ENCODE peak calls at places on chromosomes 12 and 14, in four cellular contexts. A is activated CD8-positive, alpha-beta T cell treated with anti-CD3 and anti-CD28 coated beads for 36 hours; J is neural crest cell; W is left ventricle myocardium inferior. X is an unnamed sample.

GRCh38 chr14:24483604-24484252 is 24.3 kb downstream of the CMA1 start:
- DNase-seq in A (no peak), J (no peak), W (no peak), X (no peak)

GRCh38 chr14:43894534-43894933 is 612.5 kb downstream of the FSCB start:
- DNase-seq in W (no peak), A (no peak), J (no peak), X (no peak)

GRCh38 chr12:62692884-62693283 is 226.3 kb downstream of the MON2 start:
- DNase-seq in W (no peak), J (no peak), A (no peak), X (no peak)

GRCh38 chr12:31524791-31525495 is 66.0 kb downstream of the DENND5B start:
- DNase-seq in W (no peak), A (no peak), J (no peak), X (no peak)

GRCh38 chr14:76844223-76844622 is 18.0 kb downstream of the LRRC74A start:
- DNase-seq in J (no peak), A (peak), W (peak), X (peak)

GRCh38 chr14:91356218-91356763 is 61.3 kb downstream of the CCDC88C start:
- DNase-seq in J (no peak), W (no peak), A (peak), X (no peak)

GRCh38 chr14:56297449-56297848 is 179.2 kb downstream of the PELI2 start:
- DNase-seq in A (no peak), W (no peak), J (no peak), X (no peak)

GRCh38 chr12:107477946-107478610 is 207.5 kb upstream of the PWP1 start:
- DNase-seq in J (no peak), W (no peak), A (no peak), X (no peak)

GRCh38 chr14:96486705-96487104 is 15.5 kb upstream of the PAPOLA start:
- DNase-seq in W (no peak), J (no peak), A (no peak), X (no peak)

GRCh38 chr12:65853489-65854157 is 29.3 kb downstream of the HMGA2 start:
- DNase-seq in W (no peak), A (no peak), J (no peak), X (no peak)

GRCh38 chr14:88934231-88934898 is 109.9 kb downstream of the TTC8 start:
- DNase-seq in A (no peak), W (no peak), J (no peak), X (no peak)

GRCh38 chr14:53231166-53231565 is 78.0 kb upstream of the DDHD1 start:
- DNase-seq in W (no peak), A (no peak), J (no peak), X (no peak)
- TF ChIP-seq CTCF in W (no peak), A (no peak), J (no peak), X (no peak)

DNA sequence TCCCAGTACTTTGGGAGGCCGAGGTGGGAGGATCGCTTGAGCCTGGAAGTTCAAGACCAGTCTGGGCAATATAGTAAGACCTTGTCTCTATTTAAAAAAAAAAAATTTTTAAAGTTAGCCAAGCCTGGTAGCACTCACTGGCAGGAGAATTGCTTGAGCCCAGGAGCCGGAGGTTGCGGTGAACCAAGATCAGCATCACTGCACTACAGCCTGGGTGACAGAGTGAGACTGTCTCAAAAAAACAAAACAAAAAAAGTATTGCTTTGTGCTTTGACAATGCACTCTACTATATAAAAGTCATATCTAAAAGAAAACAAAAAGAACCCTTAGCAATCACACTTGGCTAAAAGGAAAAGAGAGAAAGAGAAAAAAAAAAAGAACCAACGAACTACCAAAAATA is 26.8 kb downstream of the GNPTAB start:
- DNase-seq in A (no peak), J (no peak), W (no peak), X (no peak)
- TF ChIP-seq CTCF in A (no peak), J (no peak), W (no peak), X (no peak)

DNA sequence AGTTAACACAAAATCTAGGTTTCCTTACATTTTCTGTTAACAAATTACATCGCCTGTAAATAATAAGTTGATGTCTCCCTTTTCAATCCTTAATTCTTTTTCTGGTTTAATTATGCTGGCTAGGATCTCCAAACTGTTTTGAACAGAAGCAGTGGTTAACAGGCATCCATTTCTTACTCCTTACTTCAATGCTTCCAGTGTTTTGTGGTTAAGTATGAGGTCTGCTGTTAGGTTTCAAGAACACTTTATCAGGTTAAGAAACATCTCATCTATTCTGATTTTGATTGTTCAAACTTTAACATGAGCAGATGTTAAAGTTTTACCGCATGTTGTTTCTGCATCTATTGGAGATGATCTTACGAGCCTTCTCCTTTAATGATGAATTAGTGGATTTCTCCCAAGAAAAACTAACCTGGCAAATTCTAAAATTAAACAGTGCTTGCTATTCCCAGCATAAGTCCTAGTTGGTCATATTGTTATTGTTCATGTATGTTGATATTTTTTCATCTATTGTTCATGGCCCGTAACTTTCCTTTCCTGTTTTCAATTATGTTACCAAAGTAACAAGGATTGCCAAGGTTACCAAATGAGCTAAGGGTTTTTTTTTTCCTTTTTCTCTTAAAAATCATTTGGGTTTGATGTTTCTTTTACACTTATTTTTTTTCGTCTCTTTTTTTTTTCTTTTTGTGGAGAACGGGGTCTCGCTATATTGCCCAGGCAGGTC is 33.4 kb downstream of the POLE start:
- DNase-seq in A (no peak), W (no peak), J (no peak), X (no peak)
- TF ChIP-seq CTCF in A (no peak), W (no peak), J (no peak), X (no peak)

GRCh38 chr14:26276757-26277156 is 321.1 kb downstream of the NOVA1 start:
- DNase-seq in A (no peak), J (peak), W (no peak), X (no peak)
- TF ChIP-seq CTCF in A (no peak), J (peak), W (no peak), X (no peak)

GRCh38 chr14:104481323-104481722 is 98.2 kb upstream of the C14orf180 start:
- DNase-seq in J (no peak), A (no peak), W (no peak), X (no peak)

GRCh38 chr14:104486222-104486743 is 93.3 kb upstream of the C14orf180 start:
- DNase-seq in W (no peak), A (no peak), J (no peak), X (no peak)
- TF ChIP-seq CTCF in W (no peak), A (no peak), J (no peak), X (no peak)